ENCODE peak calls at places on chromosomes 5 and 9, in seven cellular contexts. V is NCI-H460; N is naive thymus-derived CD8-positive, alpha-beta T cell; Y is globus pallidus; K is NCI-H1436; H is AG08396; A is H9. Q is an unnamed sample.

GRCh38 chr5:142590451-142591240 is 95.2 kb downstream of the FGF1 start:
- DNase-seq in A (no peak), N (no peak), Y (no peak), H (no peak), V (no peak), K (no peak), Q (no peak)

GRCh38 chr5:43514471-43514815 is 505 bp downstream of the C5orf34 start:
- DNase-seq in Y (no peak), V (peak; percentile 15), K (no peak), A (no peak), H (peak; percentile 82), N (no peak), Q (peak; percentile 81)

GRCh38 chr9:104843644-104844226 is 79.8 kb downstream of the NIPSNAP3B start:
- DNase-seq in K (no peak), A (no peak), H (no peak), Y (no peak), V (no peak), N (no peak), Q (no peak)

GRCh38 chr5:149740341-149740740 is 10.2 kb downstream of the PPARGC1B start:
- DNase-seq in V (no peak), N (no peak), K (no peak), H (no peak), A (no peak), Y (no peak), Q (no peak)

GRCh38 chr5:32138839-32139493 is 35.2 kb downstream of the GOLPH3 start:
- DNase-seq in A (no peak), V (no peak), N (no peak), H (no peak), Y (no peak), K (no peak), Q (no peak)

GRCh38 chr5:15116996-15117395 is 245.4 kb upstream of the ANKH start:
- DNase-seq in Y (no peak), N (no peak), H (no peak), A (no peak), V (peak; percentile 59), K (no peak), Q (no peak)

GRCh38 chr9:21413089-21414023 is 4.4 kb downstream of the IFNA8 start:
- DNase-seq in V (no peak), K (no peak), H (no peak), N (no peak), Y (peak; percentile 64), A (peak; percentile 55), Q (no peak)

GRCh38 chr5:180343110-180343845 is 9.9 kb downstream of the GFPT2 start:
- DNase-seq in Y (peak; percentile 41), H (no peak), K (no peak), V (no peak), N (no peak), A (peak; percentile 74), Q (no peak)

GRCh38 chr5:55510523-55510880 is 24.3 kb downstream of the PLPP1 start:
- DNase-seq in V (no peak), A (no peak), N (no peak), Y (no peak), H (no peak), K (no peak), Q (no peak)

GRCh38 chr5:149201121-149201637 is 59.9 kb downstream of the ABLIM3 start:
- DNase-seq in K (no peak), H (no peak), A (no peak), N (no peak), Y (no peak), V (no peak), Q (no peak)

GRCh38 chr5:81165493-81166119 is 67.5 kb upstream of the CKMT2 start:
- DNase-seq in V (peak; percentile 60), N (peak; percentile 27), H (peak; percentile 77), K (peak; percentile 69), A (peak; percentile 78), Y (peak; percentile 72), Q (peak; percentile 13)

GRCh38 chr5:24388448-24388847 is 256.3 kb downstream of the CDH10 start:
- DNase-seq in H (no peak), A (no peak), V (no peak), Y (no peak), N (no peak), K (no peak), Q (no peak)

Q was measured in NCI-H510A treated with DMSO at 0.1 percent for 48 hours.